ENCODE peak calls at places on chromosomes 4 and X, in nine cellular contexts. One of them, this sample, is unnamed.

GRCh38 chr4:7055111-7055989 is 12.2 kb downstream of the TADA2B start:
- DNase-seq in right cardiac atrium: no peak
- DNase-seq in esophagus squamous epithelium: no peak
- DNase-seq in NCI-H1092: no peak
- DNase-seq in GM03348: no peak
- DNase-seq in IMR-90: peak
- DNase-seq in putamen: no peak
- DNase-seq in midbrain: no peak
- DNase-seq in stimulated activated CD4-positive, alpha-beta T cell treated with anti-CD3 and anti-CD28 coated beads, Interleukin-2, amount 100 ng/mL, for 48 hours: no peak
- DNase-seq in this sample: no peak

GRCh38 chrX:132958086-132958703 is at the start of gene HS6ST2:
- DNase-seq in right cardiac atrium: peak
- DNase-seq in esophagus squamous epithelium: no peak
- DNase-seq in NCI-H1092: no peak
- DNase-seq in GM03348: no peak
- DNase-seq in IMR-90: no peak
- DNase-seq in putamen: no peak
- DNase-seq in midbrain: no peak
- DNase-seq in stimulated activated CD4-positive, alpha-beta T cell treated with anti-CD3 and anti-CD28 coated beads, Interleukin-2, amount 100 ng/mL, for 48 hours: no peak
- DNase-seq in this sample: no peak

GRCh38 chr4:129682586-129682985 is 586.6 kb downstream of the C4orf33 start:
- DNase-seq in right cardiac atrium: no peak
- DNase-seq in esophagus squamous epithelium: no peak
- DNase-seq in NCI-H1092: no peak
- DNase-seq in GM03348: no peak
- DNase-seq in IMR-90: no peak
- DNase-seq in putamen: no peak
- DNase-seq in midbrain: no peak
- DNase-seq in stimulated activated CD4-positive, alpha-beta T cell treated with anti-CD3 and anti-CD28 coated beads, Interleukin-2, amount 100 ng/mL, for 48 hours: no peak
- DNase-seq in this sample: no peak

GRCh38 chr4:15778191-15778741 is at the start of gene CD38:
- DNase-seq in right cardiac atrium: peak
- DNase-seq in esophagus squamous epithelium: no peak
- DNase-seq in NCI-H1092: no peak
- DNase-seq in GM03348: peak
- DNase-seq in IMR-90: no peak
- DNase-seq in putamen: no peak
- DNase-seq in midbrain: peak
- DNase-seq in stimulated activated CD4-positive, alpha-beta T cell treated with anti-CD3 and anti-CD28 coated beads, Interleukin-2, amount 100 ng/mL, for 48 hours: no peak
- DNase-seq in this sample: no peak

GRCh38 chr4:177032341-177032740 is 239.6 kb upstream of the VEGFC start:
- DNase-seq in right cardiac atrium: no peak
- DNase-seq in esophagus squamous epithelium: no peak
- DNase-seq in NCI-H1092: no peak
- DNase-seq in GM03348: no peak
- DNase-seq in IMR-90: no peak
- DNase-seq in putamen: no peak
- DNase-seq in midbrain: no peak
- DNase-seq in stimulated activated CD4-positive, alpha-beta T cell treated with anti-CD3 and anti-CD28 coated beads, Interleukin-2, amount 100 ng/mL, for 48 hours: no peak
- DNase-seq in this sample: no peak

GRCh38 chr4:122305853-122306252 is 73.0 kb upstream of the ADAD1 start:
- DNase-seq in right cardiac atrium: no peak
- DNase-seq in esophagus squamous epithelium: no peak
- DNase-seq in NCI-H1092: no peak
- DNase-seq in GM03348: no peak
- DNase-seq in IMR-90: no peak
- DNase-seq in putamen: no peak
- DNase-seq in midbrain: no peak
- DNase-seq in stimulated activated CD4-positive, alpha-beta T cell treated with anti-CD3 and anti-CD28 coated beads, Interleukin-2, amount 100 ng/mL, for 48 hours: no peak
- DNase-seq in this sample: no peak

GRCh38 chr4:173793937-173794510 is 264.0 kb upstream of the HAND2 start:
- DNase-seq in right cardiac atrium: no peak
- DNase-seq in esophagus squamous epithelium: no peak
- DNase-seq in NCI-H1092: no peak
- DNase-seq in GM03348: no peak
- DNase-seq in IMR-90: peak
- DNase-seq in putamen: no peak
- DNase-seq in midbrain: no peak
- DNase-seq in stimulated activated CD4-positive, alpha-beta T cell treated with anti-CD3 and anti-CD28 coated beads, Interleukin-2, amount 100 ng/mL, for 48 hours: no peak
- DNase-seq in this sample: no peak

GRCh38 chr4:120991885-120992284 is 69.4 kb upstream of the PRDM5 start:
- DNase-seq in right cardiac atrium: no peak
- DNase-seq in esophagus squamous epithelium: no peak
- DNase-seq in NCI-H1092: no peak
- DNase-seq in GM03348: no peak
- DNase-seq in IMR-90: no peak
- DNase-seq in putamen: no peak
- DNase-seq in midbrain: no peak
- DNase-seq in stimulated activated CD4-positive, alpha-beta T cell treated with anti-CD3 and anti-CD28 coated beads, Interleukin-2, amount 100 ng/mL, for 48 hours: no peak
- DNase-seq in this sample: no peak

GRCh38 chrX:18348047-18348446 is 6.4 kb downstream of the SCML2 start:
- DNase-seq in right cardiac atrium: no peak
- DNase-seq in esophagus squamous epithelium: no peak
- DNase-seq in NCI-H1092: no peak
- DNase-seq in GM03348: no peak
- DNase-seq in IMR-90: no peak
- DNase-seq in putamen: no peak
- DNase-seq in midbrain: no peak
- DNase-seq in stimulated activated CD4-positive, alpha-beta T cell treated with anti-CD3 and anti-CD28 coated beads, Interleukin-2, amount 100 ng/mL, for 48 hours: no peak
- DNase-seq in this sample: no peak

GRCh38 chr4:95387719-95388118 is 161.1 kb downstream of the UNC5C start:
- DNase-seq in right cardiac atrium: no peak
- DNase-seq in esophagus squamous epithelium: no peak
- DNase-seq in NCI-H1092: no peak
- DNase-seq in GM03348: no peak
- DNase-seq in IMR-90: no peak
- DNase-seq in putamen: no peak
- DNase-seq in midbrain: no peak
- DNase-seq in stimulated activated CD4-positive, alpha-beta T cell treated with anti-CD3 and anti-CD28 coated beads, Interleukin-2, amount 100 ng/mL, for 48 hours: no peak
- DNase-seq in this sample: no peak

GRCh38 chr4:55291227-55291629 is 54.8 kb upstream of the SRD5A3 start:
- DNase-seq in right cardiac atrium: peak
- DNase-seq in esophagus squamous epithelium: no peak
- DNase-seq in NCI-H1092: no peak
- DNase-seq in GM03348: peak
- DNase-seq in IMR-90: no peak
- DNase-seq in putamen: no peak
- DNase-seq in midbrain: no peak
- DNase-seq in stimulated activated CD4-positive, alpha-beta T cell treated with anti-CD3 and anti-CD28 coated beads, Interleukin-2, amount 100 ng/mL, for 48 hours: no peak
- DNase-seq in this sample: peak

GRCh38 chrX:114071412-114071811 is 512.5 kb upstream of the HTR2C start:
- DNase-seq in right cardiac atrium: no peak
- DNase-seq in esophagus squamous epithelium: no peak
- DNase-seq in NCI-H1092: no peak
- DNase-seq in GM03348: no peak
- DNase-seq in IMR-90: no peak
- DNase-seq in putamen: no peak
- DNase-seq in midbrain: no peak
- DNase-seq in stimulated activated CD4-positive, alpha-beta T cell treated with anti-CD3 and anti-CD28 coated beads, Interleukin-2, amount 100 ng/mL, for 48 hours: no peak
- DNase-seq in this sample: no peak

GRCh38 chr4:173805884-173806283 is 275.9 kb upstream of the HAND2 start:
- DNase-seq in right cardiac atrium: no peak
- DNase-seq in esophagus squamous epithelium: no peak
- DNase-seq in NCI-H1092: no peak
- DNase-seq in GM03348: no peak
- DNase-seq in IMR-90: no peak
- DNase-seq in putamen: no peak
- DNase-seq in midbrain: no peak
- DNase-seq in stimulated activated CD4-positive, alpha-beta T cell treated with anti-CD3 and anti-CD28 coated beads, Interleukin-2, amount 100 ng/mL, for 48 hours: no peak
- DNase-seq in this sample: no peak

GRCh38 chr4:159283697-159284492 is 181.0 kb downstream of the RAPGEF2 start:
- DNase-seq in right cardiac atrium: no peak
- DNase-seq in esophagus squamous epithelium: no peak
- DNase-seq in NCI-H1092: no peak
- DNase-seq in GM03348: peak
- DNase-seq in IMR-90: peak
- DNase-seq in putamen: no peak
- DNase-seq in midbrain: no peak
- DNase-seq in stimulated activated CD4-positive, alpha-beta T cell treated with anti-CD3 and anti-CD28 coated beads, Interleukin-2, amount 100 ng/mL, for 48 hours: no peak
- DNase-seq in this sample: no peak

GRCh38 chrX:46547857-46548256 is 2.6 kb upstream of the ZNF674 start:
- DNase-seq in right cardiac atrium: no peak
- DNase-seq in esophagus squamous epithelium: no peak
- DNase-seq in NCI-H1092: no peak
- DNase-seq in GM03348: peak
- DNase-seq in IMR-90: peak
- DNase-seq in putamen: no peak
- DNase-seq in midbrain: no peak
- DNase-seq in stimulated activated CD4-positive, alpha-beta T cell treated with anti-CD3 and anti-CD28 coated beads, Interleukin-2, amount 100 ng/mL, for 48 hours: no peak
- DNase-seq in this sample: no peak

GRCh38 chr4:128512767-128513322 is 225.2 kb upstream of the PGRMC2 start:
- DNase-seq in right cardiac atrium: no peak
- DNase-seq in esophagus squamous epithelium: no peak
- DNase-seq in NCI-H1092: no peak
- DNase-seq in GM03348: peak
- DNase-seq in IMR-90: no peak
- DNase-seq in putamen: no peak
- DNase-seq in midbrain: no peak
- DNase-seq in stimulated activated CD4-positive, alpha-beta T cell treated with anti-CD3 and anti-CD28 coated beads, Interleukin-2, amount 100 ng/mL, for 48 hours: no peak
- DNase-seq in this sample: no peak

GRCh38 chr4:17385403-17385802 is 126.5 kb downstream of the QDPR start:
- DNase-seq in right cardiac atrium: no peak
- DNase-seq in esophagus squamous epithelium: no peak
- DNase-seq in NCI-H1092: no peak
- DNase-seq in GM03348: peak
- DNase-seq in IMR-90: peak
- DNase-seq in putamen: peak
- DNase-seq in midbrain: peak
- DNase-seq in stimulated activated CD4-positive, alpha-beta T cell treated with anti-CD3 and anti-CD28 coated beads, Interleukin-2, amount 100 ng/mL, for 48 hours: peak
- DNase-seq in this sample: peak

This sample was measured in pons.